ENCODE peak calls at places on chromosomes 11 and 22, in nine cellular contexts. Y, D, S, Z, U, G, W, I and N are unnamed samples.

GRCh38 chr22:35961480-35961902 is 67.1 kb downstream of the RBFOX2 start:
- DNase-seq in Y (peak; percentile 37), D (peak; percentile 96), S (no peak), Z (peak; percentile 58), U (no peak), G (no peak), W (no peak), I (no peak), N (no peak)

GRCh38 chr22:49670610-49671330 is 156.9 kb downstream of the BRD1 start:
- DNase-seq in Y (no peak), D (no peak), S (no peak), Z (peak; percentile 63), U (no peak), G (no peak), W (no peak), I (no peak), N (no peak)

GRCh38 chr11:46381836-46382643 is 571 bp downstream of the MDK start:
- DNase-seq in Y (no peak), D (peak; percentile 63), S (no peak), Z (peak; percentile 82), U (no peak), G (no peak), W (no peak), I (peak; percentile 62), N (no peak)

GRCh38 chr11:120068114-120068573 is 69.8 kb downstream of the TRIM29 start:
- DNase-seq in Y (no peak), D (no peak), S (no peak), Z (peak; percentile 75), U (no peak), G (no peak), W (no peak), I (no peak), N (no peak)

GRCh38 chr11:128888034-128888985 is 2.8 kb upstream of the KCNJ5 start:
- DNase-seq in Y (no peak), D (peak; percentile 83), S (no peak), Z (no peak), U (no peak), G (no peak), W (no peak), I (no peak), N (no peak)

GRCh38 chr22:45562102-45562501 is 59.4 kb downstream of the FBLN1 start:
- DNase-seq in Y (no peak), D (no peak), S (no peak), Z (no peak), U (no peak), G (no peak), W (no peak), I (no peak), N (no peak)

GRCh38 chr11:118176400-118177134 is at the start of gene SCN2B:
- DNase-seq in Y (no peak), D (peak; percentile 71), S (no peak), Z (peak; percentile 78), U (no peak), G (no peak), W (no peak), I (no peak), N (no peak)

GRCh38 chr11:125938418-125938817 is 7.4 kb upstream of the VSIG10L2 start:
- DNase-seq in Y (no peak), D (no peak), S (no peak), Z (no peak), U (no peak), G (no peak), W (no peak), I (no peak), N (no peak)

GRCh38 chr11:44324787-44325525 is 15.0 kb upstream of the ALX4 start:
- DNase-seq in Y (no peak), D (no peak), S (no peak), Z (peak; percentile 55), U (no peak), G (no peak), W (no peak), I (no peak), N (no peak)

GRCh38 chr11:8192016-8192895 is 23.4 kb upstream of the RIC3 start:
- DNase-seq in Y (peak; percentile 69), D (peak; percentile 88), S (peak; percentile 41), Z (peak; percentile 91), U (no peak), G (peak; percentile 14), W (peak; percentile 45), I (peak; percentile 68), N (peak; percentile 74)

GRCh38 chr11:79353706-79354105 is 87.1 kb downstream of the TENM4 start:
- DNase-seq in Y (no peak), D (no peak), S (no peak), Z (no peak), U (no peak), G (no peak), W (no peak), I (no peak), N (no peak)

GRCh38 chr11:19951558-19952083 is 208.7 kb downstream of the DBX1 start:
- DNase-seq in Y (peak; percentile 64), D (peak; percentile 86), S (peak; percentile 32), Z (peak; percentile 42), U (peak; percentile 49), G (peak; percentile 2), W (peak; percentile 70), I (peak; percentile 68), N (peak; percentile 25)

GRCh38 chr11:66868726-66869291 is 11.9 kb downstream of the LRFN4 start:
- DNase-seq in Y (peak; percentile 86), D (peak; percentile 94), S (peak; percentile 71), Z (peak; percentile 71), U (peak; percentile 40), G (peak; percentile 44), W (peak; percentile 82), I (peak; percentile 92), N (no peak)

GRCh38 chr22:11616811-11617210 is 3911.2 kb upstream of the OR11H1 start:
- DNase-seq in Y (no peak), D (no peak), S (no peak), Z (no peak), U (no peak), G (no peak), W (no peak), I (no peak), N (no peak)

GRCh38 chr11:71498091-71498490 is 29.0 kb upstream of the KRTAP5-7 start:
- DNase-seq in Y (no peak), D (no peak), S (no peak), Z (no peak), U (no peak), G (no peak), W (no peak), I (no peak), N (no peak)

GRCh38 chr11:94513091-94513490 is 830 bp downstream of the C11orf97 start:
- DNase-seq in Y (no peak), D (no peak), S (no peak), Z (no peak), U (no peak), G (no peak), W (peak; percentile 72), I (no peak), N (no peak)

GRCh38 chr11:61266602-61267001 is 25.6 kb downstream of the PGA5 start:
- DNase-seq in Y (peak; percentile 40), D (no peak), S (no peak), Z (no peak), U (no peak), G (no peak), W (no peak), I (peak; percentile 74), N (no peak)

DNA sequence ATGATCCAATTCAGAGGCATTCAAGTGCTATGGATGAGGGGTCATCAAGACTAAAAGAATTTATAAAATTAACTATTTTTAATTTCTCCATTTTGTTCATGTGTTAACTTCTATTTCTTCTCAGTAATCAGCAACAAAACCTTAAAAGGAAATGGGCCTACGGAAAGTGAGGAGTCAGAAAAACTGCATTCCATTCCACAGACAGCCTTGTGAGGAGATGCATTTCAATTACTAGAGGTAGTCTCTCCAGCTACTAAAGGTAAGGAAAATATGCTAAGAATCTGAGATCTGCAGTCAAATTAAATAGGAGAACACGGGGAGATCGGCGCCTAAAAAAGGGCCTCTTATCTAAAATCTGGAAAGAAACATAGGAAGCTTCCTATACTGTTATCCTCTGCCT is 661.7 kb downstream of the DLG2 start:
- DNase-seq in Y (no peak), D (peak; percentile 76), S (no peak), Z (no peak), U (no peak), G (no peak), W (no peak), I (no peak), N (no peak)
- TF ChIP-seq REST in Y (no peak), D (no peak), S (no peak), Z (no peak), U (no peak), G (no peak), W (no peak), I (no peak), N (no peak)

GRCh38 chr11:106493751-106494150 is 416.3 kb downstream of the AASDHPPT start:
- DNase-seq in Y (no peak), D (no peak), S (no peak), Z (no peak), U (no peak), G (no peak), W (peak; percentile 12), I (no peak), N (no peak)
- TF ChIP-seq REST in Y (no peak), D (no peak), S (no peak), Z (no peak), U (no peak), G (no peak), W (no peak), I (no peak), N (no peak)

DNA sequence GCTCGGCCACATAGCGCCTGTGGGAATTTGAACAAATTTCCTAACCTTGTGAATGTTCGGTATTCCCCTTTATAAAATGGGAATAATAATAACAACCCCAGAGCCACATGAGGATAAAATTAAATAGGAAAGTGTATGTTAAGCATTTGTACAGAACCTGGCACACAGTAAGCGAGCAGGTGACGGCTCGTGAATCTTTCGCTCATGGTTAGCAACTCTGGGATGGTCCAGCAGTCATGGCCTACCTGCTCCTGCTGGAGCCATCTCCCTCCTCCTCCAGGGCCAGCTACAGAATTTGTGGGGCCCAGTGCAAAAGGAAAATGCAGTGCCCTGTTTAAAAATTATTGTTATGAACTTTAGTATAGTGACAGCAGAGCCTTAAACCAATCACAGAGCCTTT is 88.5 kb upstream of the CSNK2A3 start:
- DNase-seq in Y (no peak), D (no peak), S (no peak), Z (no peak), U (no peak), G (no peak), W (no peak), I (no peak), N (no peak)
- TF ChIP-seq REST in Y (no peak), D (no peak), S (no peak), Z (no peak), U (no peak), G (no peak), W (no peak), I (no peak), N (no peak)

GRCh38 chr22:23836281-23836680 is 2.5 kb downstream of the DERL3 start:
- DNase-seq in Y (no peak), D (no peak), S (no peak), Z (peak; percentile 14), U (no peak), G (no peak), W (no peak), I (no peak), N (no peak)
- TF ChIP-seq REST in Y (no peak), D (no peak), S (no peak), Z (no peak), U (no peak), G (no peak), W (no peak), I (no peak), N (no peak)

DNA sequence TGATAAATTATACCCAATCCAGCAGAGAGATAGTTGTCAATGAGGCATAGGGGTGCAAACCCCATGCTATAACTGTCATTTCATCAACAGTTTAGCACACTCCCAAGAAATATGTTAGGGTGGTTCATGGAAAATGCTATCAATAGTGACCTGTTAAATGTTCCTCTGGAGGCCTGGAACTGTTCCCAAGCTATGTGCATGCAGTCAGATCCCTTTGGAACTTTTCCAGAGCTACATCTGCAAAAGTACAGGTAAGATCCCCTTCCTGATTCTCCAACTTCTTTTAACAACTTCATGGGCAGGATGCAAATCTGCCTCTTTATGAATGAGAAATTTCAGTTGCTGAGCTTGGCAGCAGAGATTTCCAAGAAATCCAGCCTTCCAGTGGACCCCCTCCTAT is 27.2 kb downstream of the ABTB2 start:
- DNase-seq in Y (no peak), D (no peak), S (no peak), Z (no peak), U (no peak), G (no peak), W (no peak), I (no peak), N (no peak)
- TF ChIP-seq REST in Y (no peak), D (no peak), S (no peak), Z (no peak), U (no peak), G (no peak), W (no peak), I (no peak), N (no peak)